ENCODE peak calls at places on chromosomes 2 and 18, in seven cellular contexts. One of them, this sample, is unnamed.

GRCh38 chr2:155815851-155816250 is 516.7 kb downstream of the NR4A2 start:
- DNase-seq in stimulated activated CD8-positive, alpha-beta memory T cell treated with anti-CD3 and anti-CD28 coated beads, Interleukin-2, amount 100 ng/mL, for 1 hour: no peak
- DNase-seq in RKO: peak; percentile 42
- DNase-seq in AG08395: no peak
- DNase-seq in head of caudate nucleus: peak; percentile 16
- DNase-seq in retina: no peak
- DNase-seq in thoracic aorta: no peak
- DNase-seq in this sample: no peak

GRCh38 chr2:42755161-42755900 is 8.6 kb downstream of the OXER1 start:
- DNase-seq in RKO: no peak
- DNase-seq in stimulated activated CD8-positive, alpha-beta memory T cell treated with anti-CD3 and anti-CD28 coated beads, Interleukin-2, amount 100 ng/mL, for 1 hour: no peak
- DNase-seq in head of caudate nucleus: no peak
- DNase-seq in thoracic aorta: no peak
- DNase-seq in AG08395: peak; percentile 71
- DNase-seq in retina: no peak
- DNase-seq in this sample: no peak

GRCh38 chr2:39708003-39708402 is 42.3 kb downstream of the TMEM178A start:
- DNase-seq in thoracic aorta: no peak
- DNase-seq in stimulated activated CD8-positive, alpha-beta memory T cell treated with anti-CD3 and anti-CD28 coated beads, Interleukin-2, amount 100 ng/mL, for 1 hour: no peak
- DNase-seq in retina: no peak
- DNase-seq in RKO: no peak
- DNase-seq in head of caudate nucleus: no peak
- DNase-seq in AG08395: no peak
- DNase-seq in this sample: no peak

GRCh38 chr2:109703076-109703475 is 88.9 kb downstream of the SOWAHC start:
- DNase-seq in RKO: no peak
- DNase-seq in stimulated activated CD8-positive, alpha-beta memory T cell treated with anti-CD3 and anti-CD28 coated beads, Interleukin-2, amount 100 ng/mL, for 1 hour: no peak
- DNase-seq in thoracic aorta: no peak
- DNase-seq in AG08395: peak; percentile 63
- DNase-seq in head of caudate nucleus: no peak
- DNase-seq in retina: no peak
- DNase-seq in this sample: no peak

GRCh38 chr2:70357076-70358071 is 55.5 kb upstream of the FAM136A start:
- DNase-seq in retina: no peak
- DNase-seq in thoracic aorta: no peak
- DNase-seq in AG08395: peak; percentile 78
- DNase-seq in head of caudate nucleus: no peak
- DNase-seq in RKO: no peak
- DNase-seq in stimulated activated CD8-positive, alpha-beta memory T cell treated with anti-CD3 and anti-CD28 coated beads, Interleukin-2, amount 100 ng/mL, for 1 hour: no peak
- DNase-seq in this sample: no peak

GRCh38 chr18:44719519-44720060 is 38.9 kb downstream of the SETBP1 start:
- DNase-seq in AG08395: no peak
- DNase-seq in retina: no peak
- DNase-seq in head of caudate nucleus: no peak
- DNase-seq in thoracic aorta: no peak
- DNase-seq in stimulated activated CD8-positive, alpha-beta memory T cell treated with anti-CD3 and anti-CD28 coated beads, Interleukin-2, amount 100 ng/mL, for 1 hour: no peak
- DNase-seq in RKO: no peak
- DNase-seq in this sample: no peak

GRCh38 chr2:106030287-106031268 is 163.5 kb downstream of the UXS1 start:
- DNase-seq in stimulated activated CD8-positive, alpha-beta memory T cell treated with anti-CD3 and anti-CD28 coated beads, Interleukin-2, amount 100 ng/mL, for 1 hour: no peak
- DNase-seq in AG08395: peak; percentile 63
- DNase-seq in head of caudate nucleus: no peak
- DNase-seq in RKO: no peak
- DNase-seq in retina: peak; percentile 11
- DNase-seq in thoracic aorta: no peak
- DNase-seq in this sample: no peak

GRCh38 chr2:20487030-20487391 is 40.1 kb downstream of the RHOB start:
- DNase-seq in RKO: no peak
- DNase-seq in thoracic aorta: no peak
- DNase-seq in AG08395: no peak
- DNase-seq in head of caudate nucleus: peak; percentile 11
- DNase-seq in stimulated activated CD8-positive, alpha-beta memory T cell treated with anti-CD3 and anti-CD28 coated beads, Interleukin-2, amount 100 ng/mL, for 1 hour: no peak
- DNase-seq in retina: no peak
- DNase-seq in this sample: no peak

GRCh38 chr2:33373986-33374385 is 102.5 kb upstream of the RASGRP3 start:
- DNase-seq in RKO: no peak
- DNase-seq in thoracic aorta: no peak
- DNase-seq in stimulated activated CD8-positive, alpha-beta memory T cell treated with anti-CD3 and anti-CD28 coated beads, Interleukin-2, amount 100 ng/mL, for 1 hour: no peak
- DNase-seq in retina: no peak
- DNase-seq in AG08395: peak; percentile 79
- DNase-seq in head of caudate nucleus: no peak
- DNase-seq in this sample: no peak

GRCh38 chr2:119715409-119716295 is 36.7 kb downstream of the TMEM177 start:
- DNase-seq in retina: no peak
- DNase-seq in AG08395: no peak
- DNase-seq in RKO: no peak
- DNase-seq in stimulated activated CD8-positive, alpha-beta memory T cell treated with anti-CD3 and anti-CD28 coated beads, Interleukin-2, amount 100 ng/mL, for 1 hour: no peak
- DNase-seq in thoracic aorta: no peak
- DNase-seq in head of caudate nucleus: no peak
- DNase-seq in this sample: no peak

GRCh38 chr2:224546926-224547325 is 38.2 kb downstream of the CUL3 start:
- DNase-seq in head of caudate nucleus: no peak
- DNase-seq in retina: no peak
- DNase-seq in AG08395: no peak
- DNase-seq in thoracic aorta: no peak
- DNase-seq in stimulated activated CD8-positive, alpha-beta memory T cell treated with anti-CD3 and anti-CD28 coated beads, Interleukin-2, amount 100 ng/mL, for 1 hour: no peak
- DNase-seq in RKO: no peak
- DNase-seq in this sample: no peak

GRCh38 chr2:194289712-194290346 is 1367.2 kb upstream of the SLC39A10 start:
- DNase-seq in RKO: no peak
- DNase-seq in thoracic aorta: no peak
- DNase-seq in retina: no peak
- DNase-seq in AG08395: no peak
- DNase-seq in head of caudate nucleus: no peak
- DNase-seq in stimulated activated CD8-positive, alpha-beta memory T cell treated with anti-CD3 and anti-CD28 coated beads, Interleukin-2, amount 100 ng/mL, for 1 hour: no peak
- DNase-seq in this sample: no peak

GRCh38 chr2:88010136-88010535 is 6.2 kb downstream of the RNU2-63P start:
- DNase-seq in RKO: no peak
- DNase-seq in head of caudate nucleus: no peak
- DNase-seq in retina: no peak
- DNase-seq in thoracic aorta: no peak
- DNase-seq in stimulated activated CD8-positive, alpha-beta memory T cell treated with anti-CD3 and anti-CD28 coated beads, Interleukin-2, amount 100 ng/mL, for 1 hour: no peak
- DNase-seq in AG08395: no peak
- DNase-seq in this sample: no peak

GRCh38 chr18:46148810-46149209 is 44.6 kb downstream of the HAUS1 start:
- DNase-seq in retina: peak; percentile 73
- DNase-seq in stimulated activated CD8-positive, alpha-beta memory T cell treated with anti-CD3 and anti-CD28 coated beads, Interleukin-2, amount 100 ng/mL, for 1 hour: no peak
- DNase-seq in thoracic aorta: no peak
- DNase-seq in RKO: peak; percentile 61
- DNase-seq in head of caudate nucleus: no peak
- DNase-seq in AG08395: peak; percentile 63
- DNase-seq in this sample: no peak

GRCh38 chr18:62721837-62722795 is 6.8 kb downstream of the PHLPP1 start:
- DNase-seq in thoracic aorta: no peak
- DNase-seq in retina: peak; percentile 34
- DNase-seq in stimulated activated CD8-positive, alpha-beta memory T cell treated with anti-CD3 and anti-CD28 coated beads, Interleukin-2, amount 100 ng/mL, for 1 hour: no peak
- DNase-seq in RKO: no peak
- DNase-seq in head of caudate nucleus: no peak
- DNase-seq in AG08395: no peak
- DNase-seq in this sample: no peak

GRCh38 chr2:221123396-221123795 is 448.7 kb downstream of the EPHA4 start:
- DNase-seq in head of caudate nucleus: no peak
- DNase-seq in RKO: no peak
- DNase-seq in thoracic aorta: no peak
- DNase-seq in AG08395: no peak
- DNase-seq in stimulated activated CD8-positive, alpha-beta memory T cell treated with anti-CD3 and anti-CD28 coated beads, Interleukin-2, amount 100 ng/mL, for 1 hour: no peak
- DNase-seq in retina: no peak
- DNase-seq in this sample: no peak

GRCh38 chr2:128500136-128500800 is 181.6 kb upstream of the HS6ST1 start:
- DNase-seq in retina: no peak
- DNase-seq in head of caudate nucleus: no peak
- DNase-seq in thoracic aorta: no peak
- DNase-seq in AG08395: no peak
- DNase-seq in RKO: no peak
- DNase-seq in stimulated activated CD8-positive, alpha-beta memory T cell treated with anti-CD3 and anti-CD28 coated beads, Interleukin-2, amount 100 ng/mL, for 1 hour: no peak
- DNase-seq in this sample: peak; percentile 69

GRCh38 chr18:3453540-3454364 is 3.8 kb downstream of the TGIF1 start:
- DNase-seq in AG08395: peak; percentile 72
- DNase-seq in head of caudate nucleus: no peak
- DNase-seq in thoracic aorta: peak; percentile 41
- DNase-seq in retina: peak; percentile 50
- DNase-seq in stimulated activated CD8-positive, alpha-beta memory T cell treated with anti-CD3 and anti-CD28 coated beads, Interleukin-2, amount 100 ng/mL, for 1 hour: no peak
- DNase-seq in RKO: peak; percentile 77
- DNase-seq in this sample: no peak

GRCh38 chr2:47339745-47340541 is 63.0 kb upstream of the MSH2 start:
- DNase-seq in RKO: peak; percentile 15
- DNase-seq in AG08395: peak; percentile 34
- DNase-seq in stimulated activated CD8-positive, alpha-beta memory T cell treated with anti-CD3 and anti-CD28 coated beads, Interleukin-2, amount 100 ng/mL, for 1 hour: no peak
- DNase-seq in retina: no peak
- DNase-seq in head of caudate nucleus: no peak
- DNase-seq in thoracic aorta: no peak
- DNase-seq in this sample: no peak

GRCh38 chr2:88471083-88471942 is 18.8 kb upstream of the FOXI3 start:
- DNase-seq in AG08395: no peak
- DNase-seq in head of caudate nucleus: no peak
- DNase-seq in thoracic aorta: no peak
- DNase-seq in RKO: no peak
- DNase-seq in stimulated activated CD8-positive, alpha-beta memory T cell treated with anti-CD3 and anti-CD28 coated beads, Interleukin-2, amount 100 ng/mL, for 1 hour: no peak
- DNase-seq in retina: no peak
- DNase-seq in this sample: no peak

GRCh38 chr2:23135481-23136100 is 249.4 kb upstream of the KLHL29 start:
- DNase-seq in AG08395: no peak
- DNase-seq in thoracic aorta: peak; percentile 24
- DNase-seq in head of caudate nucleus: peak; percentile 25
- DNase-seq in RKO: no peak
- DNase-seq in stimulated activated CD8-positive, alpha-beta memory T cell treated with anti-CD3 and anti-CD28 coated beads, Interleukin-2, amount 100 ng/mL, for 1 hour: no peak
- DNase-seq in retina: no peak
- DNase-seq in this sample: no peak

GRCh38 chr18:24219561-24220317 is 80.9 kb downstream of the CABYR start:
- DNase-seq in RKO: no peak
- DNase-seq in AG08395: no peak
- DNase-seq in thoracic aorta: no peak
- DNase-seq in head of caudate nucleus: no peak
- DNase-seq in stimulated activated CD8-positive, alpha-beta memory T cell treated with anti-CD3 and anti-CD28 coated beads, Interleukin-2, amount 100 ng/mL, for 1 hour: no peak
- DNase-seq in retina: no peak
- DNase-seq in this sample: no peak

GRCh38 chr2:32008811-32009478 is 1.9 kb downstream of the MEMO1 start:
- DNase-seq in stimulated activated CD8-positive, alpha-beta memory T cell treated with anti-CD3 and anti-CD28 coated beads, Interleukin-2, amount 100 ng/mL, for 1 hour: no peak
- DNase-seq in AG08395: peak; percentile 5
- DNase-seq in RKO: peak; percentile 44
- DNase-seq in thoracic aorta: no peak
- DNase-seq in retina: peak; percentile 27
- DNase-seq in head of caudate nucleus: no peak
- DNase-seq in this sample: peak; percentile 57

GRCh38 chr18:9695605-9696004 is 12.5 kb upstream of the RAB31 start:
- DNase-seq in AG08395: no peak
- DNase-seq in RKO: no peak
- DNase-seq in thoracic aorta: no peak
- DNase-seq in stimulated activated CD8-positive, alpha-beta memory T cell treated with anti-CD3 and anti-CD28 coated beads, Interleukin-2, amount 100 ng/mL, for 1 hour: no peak
- DNase-seq in retina: no peak
- DNase-seq in head of caudate nucleus: no peak
- DNase-seq in this sample: peak; percentile 17

GRCh38 chr18:55582325-55582724 is 5.7 kb downstream of the TCF4 start:
- DNase-seq in RKO: no peak
- DNase-seq in head of caudate nucleus: no peak
- DNase-seq in stimulated activated CD8-positive, alpha-beta memory T cell treated with anti-CD3 and anti-CD28 coated beads, Interleukin-2, amount 100 ng/mL, for 1 hour: no peak
- DNase-seq in thoracic aorta: no peak
- DNase-seq in retina: no peak
- DNase-seq in AG08395: no peak
- DNase-seq in this sample: no peak

GRCh38 chr18:36078751-36079529 is 11.6 kb upstream of the RPRD1A start:
- DNase-seq in head of caudate nucleus: no peak
- DNase-seq in thoracic aorta: no peak
- DNase-seq in RKO: no peak
- DNase-seq in retina: no peak
- DNase-seq in stimulated activated CD8-positive, alpha-beta memory T cell treated with anti-CD3 and anti-CD28 coated beads, Interleukin-2, amount 100 ng/mL, for 1 hour: no peak
- DNase-seq in AG08395: peak; percentile 7
- DNase-seq in this sample: no peak